ENCODE peak calls at places on chromosomes 1 and 21, in four cellular contexts. S, M, A and F are unnamed samples.

GRCh38 chr1:27366113-27366410 is 699 bp downstream of the MAP3K6 start:
- DNase-seq in M (peak), A (peak), S (peak), F (peak)

GRCh38 chr1:19074902-19075721 is 118.6 kb upstream of the IFFO2 start:
- DNase-seq in S (no peak), M (no peak), A (no peak), F (no peak)

GRCh38 chr1:185581961-185582725 is 152.0 kb upstream of the HMCN1 start:
- DNase-seq in A (no peak), S (no peak), M (no peak), F (no peak)

GRCh38 chr1:25430666-25431494 is at the start of gene MACO1:
- DNase-seq in M (peak), S (peak), A (peak), F (peak)

GRCh38 chr1:41902125-41902524 is 16.6 kb downstream of the HIVEP3 start:
- DNase-seq in S (no peak), A (no peak), M (no peak), F (no peak)

GRCh38 chr1:168470821-168471473 is 72.8 kb downstream of the XCL2 start:
- DNase-seq in A (no peak), S (no peak), M (no peak), F (no peak)

GRCh38 chr1:117001254-117001927 is at the start of gene CD101:
- DNase-seq in A (no peak), S (no peak), M (no peak), F (no peak)

GRCh38 chr1:210647406-210648333 is 319.0 kb downstream of the HHAT start:
- DNase-seq in S (no peak), A (no peak), M (no peak), F (no peak)

GRCh38 chr21:44508426-44508710 is 31.6 kb downstream of the KRTAP10-1 start:
- DNase-seq in S (no peak), A (no peak), M (peak), F (no peak)

GRCh38 chr1:183021405-183022201 is 1.6 kb upstream of the LAMC1 start:
- DNase-seq in S (no peak), M (no peak), A (no peak), F (no peak)

GRCh38 chr1:44945992-44946391 is 40.4 kb downstream of the EIF2B3 start:
- DNase-seq in S (no peak), M (no peak), A (no peak), F (no peak)

GRCh38 chr1:206489980-206490534 is 17.3 kb upstream of the RASSF5 start:
- DNase-seq in A (peak), M (peak), S (peak), F (peak)

GRCh38 chr1:182770193-182770592 is 19.4 kb upstream of the NPL start:
- DNase-seq in A (no peak), M (no peak), S (no peak), F (no peak)

GRCh38 chr1:26799479-26800133 is 11.9 kb downstream of the PIGV start:
- DNase-seq in S (no peak), M (no peak), A (peak), F (no peak)

GRCh38 chr21:45985471-45986315 is 4.1 kb downstream of the COL6A1 start:
- DNase-seq in M (peak), S (no peak), A (peak), F (no peak)

GRCh38 chr1:156896490-156897033 is 3.0 kb downstream of the PEAR1 start:
- DNase-seq in A (no peak), M (peak), S (peak), F (no peak)

GRCh38 chr1:220368352-220369265 is 96.4 kb upstream of the RAB3GAP2 start:
- DNase-seq in M (no peak), A (no peak), S (no peak), F (no peak)

GRCh38 chr1:59143824-59144223 is 153.1 kb upstream of the FGGY start:
- DNase-seq in S (no peak), M (no peak), A (no peak), F (no peak)

GRCh38 chr1:153658400-153659174 is at the start of gene SNAPIN:
- DNase-seq in M (peak), S (peak), A (peak), F (peak)

GRCh38 chr1:113943028-113943811 is 14.1 kb downstream of the HIPK1 start:
- DNase-seq in S (no peak), A (no peak), M (no peak), F (no peak)

GRCh38 chr1:115213130-115213529 is 123.8 kb upstream of the TSPAN2 start:
- DNase-seq in M (no peak), A (no peak), S (no peak), F (no peak)

DNA sequence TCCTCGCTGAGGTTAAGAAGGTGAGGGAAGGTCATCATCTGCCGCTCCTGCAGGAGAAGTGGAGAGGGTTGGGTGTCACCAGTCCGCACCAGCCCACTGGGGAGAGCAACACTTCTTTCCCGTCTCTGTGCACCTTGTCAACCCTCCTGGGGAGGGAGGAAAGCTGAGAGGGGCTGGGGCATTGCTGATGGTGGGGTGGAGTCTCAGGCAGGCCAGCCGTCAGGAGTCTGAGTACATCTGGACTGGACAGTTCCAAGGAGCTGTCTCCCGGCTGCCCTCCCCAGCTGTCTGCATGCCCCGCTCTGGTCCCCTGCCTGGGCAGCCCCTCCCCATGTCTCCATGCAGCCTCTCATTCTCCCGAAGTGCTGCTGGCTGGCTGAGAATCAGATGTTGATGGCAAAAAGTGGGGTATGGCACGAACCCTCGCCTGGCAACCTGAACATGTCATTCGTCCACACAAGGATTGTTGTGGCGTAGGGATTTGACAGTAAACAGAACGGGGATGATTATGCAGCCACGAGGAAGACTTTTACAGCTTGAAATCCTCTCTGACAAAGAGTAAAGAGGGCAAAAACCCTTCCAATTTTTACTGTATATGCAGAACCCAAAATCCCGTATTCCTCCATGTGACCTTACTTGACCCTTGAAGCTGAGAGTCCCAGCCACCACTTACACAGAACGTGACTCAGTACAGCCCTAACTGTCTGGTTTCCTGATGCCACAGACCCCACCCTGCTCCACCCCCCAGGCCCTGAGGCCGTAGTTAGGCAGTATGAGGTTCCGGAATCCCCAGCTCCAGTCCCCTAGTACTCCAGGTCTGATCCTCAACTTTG is 70.3 kb downstream of the SCCPDH start:
- DNase-seq in A (no peak), S (peak), M (no peak), F (no peak)
- H3K27ac ChIP-seq in A (no peak), S (no peak), M (no peak), F (no peak)

GRCh38 chr1:207869859-207870258 is 41.1 kb downstream of the CD34 start:
- DNase-seq in S (no peak), M (no peak), A (no peak), F (no peak)
- H3K27ac ChIP-seq in S (no peak), M (no peak), A (peak), F (peak)

DNA sequence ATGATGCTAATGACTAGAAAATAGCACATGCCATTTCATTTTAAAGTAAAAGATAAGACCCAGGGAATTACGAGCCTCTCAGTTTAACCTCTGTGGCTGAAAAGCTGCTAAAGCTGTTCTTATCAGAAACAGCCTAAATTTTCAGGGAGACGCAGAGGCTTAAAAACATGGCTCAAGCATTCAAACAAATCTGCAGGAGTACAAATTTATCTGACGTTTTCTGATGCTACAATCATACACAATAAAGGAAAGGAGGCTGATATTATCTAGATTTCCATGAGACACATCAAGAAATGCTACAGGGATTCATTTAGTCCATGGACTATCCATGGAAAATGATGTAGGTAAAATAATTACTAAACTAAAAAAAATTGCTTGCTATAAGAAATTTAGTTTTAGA is 65.3 kb upstream of the SCYL3 start:
- DNase-seq in S (no peak), M (no peak), A (no peak), F (no peak)
- H3K27ac ChIP-seq in S (no peak), M (no peak), A (no peak), F (no peak)

DNA sequence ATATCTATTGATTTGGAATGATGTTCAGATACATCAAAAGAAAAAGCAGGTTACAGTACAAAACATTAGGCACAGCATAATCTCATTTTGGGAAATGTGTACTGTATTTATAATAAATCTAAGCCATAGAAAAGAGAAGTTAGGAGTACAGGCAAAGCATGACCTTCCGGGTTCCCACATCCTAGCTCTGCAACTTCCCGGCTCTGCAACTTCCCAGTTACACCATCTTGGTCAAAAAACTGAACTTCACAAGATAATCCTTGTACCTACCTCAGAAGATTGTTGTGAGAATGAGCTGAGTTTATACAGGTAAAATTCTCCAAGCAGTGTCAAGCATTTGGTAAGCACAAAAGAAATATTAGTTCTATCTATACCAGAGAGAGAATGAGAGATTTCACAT is 21.7 kb upstream of the SLC44A3 start:
- DNase-seq in S (no peak), A (no peak), M (no peak), F (no peak)
- H3K27ac ChIP-seq in S (no peak), A (no peak), M (peak), F (no peak)

GRCh38 chr1:94093351-94093750 is 27.6 kb downstream of the ABCA4 start:
- DNase-seq in S (peak), A (no peak), M (no peak), F (no peak)
- H3K27ac ChIP-seq in S (no peak), A (peak), M (peak), F (no peak)

GRCh38 chr1:1895456-1896333 is 4.8 kb upstream of the GNB1 start:
- DNase-seq in M (peak), S (no peak), A (no peak), F (no peak)
- H3K27ac ChIP-seq in M (no peak), S (no peak), A (no peak), F (no peak)

GRCh38 chr1:90973897-90974798 is 47.7 kb downstream of the ZNF644 start:
- DNase-seq in M (no peak), A (no peak), S (no peak), F (no peak)
- H3K27ac ChIP-seq in M (no peak), A (no peak), S (no peak), F (no peak)

DNA sequence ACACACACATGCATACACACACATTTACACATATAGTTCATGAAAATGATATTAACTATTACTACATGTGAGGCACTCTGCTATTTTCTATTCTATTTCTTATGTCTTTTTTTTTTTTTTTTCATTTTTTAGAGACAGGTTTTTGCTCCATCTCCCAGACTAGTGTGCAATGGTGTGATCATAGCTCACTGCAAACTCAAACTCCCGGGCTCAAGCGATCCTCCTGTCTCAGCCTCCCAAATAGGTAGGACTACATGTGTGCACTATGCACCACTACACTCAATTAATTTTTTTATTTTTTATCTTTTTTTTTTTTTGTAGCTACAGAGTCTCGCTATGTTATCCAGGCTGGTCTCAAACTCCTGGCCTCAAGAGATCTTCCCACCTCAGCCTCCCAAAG is 48.8 kb upstream of the RAB4A start:
- DNase-seq in M (no peak), S (no peak), A (no peak), F (no peak)
- H3K27ac ChIP-seq in M (no peak), S (no peak), A (peak), F (no peak)

GRCh38 chr1:24300971-24301370 is 18.2 kb upstream of the GRHL3 start:
- DNase-seq in M (no peak), S (no peak), A (no peak), F (no peak)

GRCh38 chr1:24301395-24302175 is 17.6 kb upstream of the GRHL3 start:
- DNase-seq in S (no peak), M (no peak), A (no peak), F (no peak)

GRCh38 chr1:24297852-24298232 is 21.3 kb upstream of the GRHL3 start:
- DNase-seq in M (no peak), S (no peak), A (no peak), F (no peak)

GRCh38 chr1:24298606-24299005 is 20.6 kb upstream of the GRHL3 start:
- DNase-seq in S (no peak), M (no peak), A (no peak), F (no peak)

DNA sequence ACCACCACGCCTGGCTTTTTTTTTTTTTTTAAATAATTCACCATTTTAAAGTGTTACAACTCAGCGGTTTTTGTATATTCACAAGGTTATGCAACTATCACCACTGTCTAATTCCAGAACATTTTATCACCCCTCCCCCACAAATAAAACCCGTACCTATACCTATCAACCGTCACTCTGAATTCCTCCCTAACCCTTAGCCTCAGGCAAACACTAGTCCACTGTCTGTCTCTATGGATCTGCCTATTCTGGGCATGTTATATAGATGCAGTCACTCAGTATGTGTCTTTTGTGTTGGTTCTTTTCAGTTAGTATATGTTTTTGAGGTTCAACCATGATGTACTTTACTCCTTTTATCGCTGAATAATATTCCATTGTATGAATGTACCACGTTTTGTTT is 19.3 kb upstream of the GRHL3 start:
- DNase-seq in S (no peak), M (no peak), A (no peak), F (no peak)
- H3K27ac ChIP-seq in S (no peak), M (no peak), A (no peak), F (no peak)

GRCh38 chr1:9241891-9242290 is 7.3 kb downstream of the H6PD start:
- DNase-seq in M (no peak), A (no peak), S (no peak), F (no peak)

GRCh38 chr1:9239622-9240401 is 5.2 kb downstream of the H6PD start:
- DNase-seq in S (peak), A (no peak), M (peak), F (no peak)

GRCh38 chr1:9244501-9245229 is 10.1 kb downstream of the H6PD start:
- DNase-seq in S (no peak), A (no peak), M (peak), F (no peak)

GRCh38 chr1:9240914-9241820 is 6.6 kb downstream of the H6PD start:
- DNase-seq in M (no peak), A (no peak), S (no peak), F (no peak)

GRCh38 chr1:9242338-9242969 is 7.9 kb downstream of the H6PD start:
- DNase-seq in A (peak), S (no peak), M (peak), F (no peak)
- H3K27ac ChIP-seq in A (peak), S (no peak), M (peak), F (no peak)